ENCODE peak calls at places on chromosome 1, in six cellular contexts. E is hepatocyte, N is suprapubic skin, J is tibial artery, L is fibroblast of lung, T is IMR-90. R is an unnamed sample. For H3K4me1, the result is how much of the 10 kb centered on the place peaks cover.

GRCh38 chr1:119859647-119860046 is 36.7 kb downstream of the ADAM30 start:
- DNase-seq in E (no peak), J (no peak), L (peak), N (no peak), T (peak), R (no peak)

GRCh38 chr1:54324750-54325704 is 81.2 kb downstream of the SSBP3 start:
- DNase-seq in T (peak), L (peak), J (no peak), N (no peak), E (peak), R (no peak)

GRCh38 chr1:41842282-41842681 is 76.4 kb downstream of the HIVEP3 start:
- DNase-seq in J (no peak), N (no peak), T (no peak), E (no peak), L (no peak), R (no peak)

GRCh38 chr1:17849216-17849615 is 94.1 kb downstream of the ACTL8 start:
- DNase-seq in T (peak), L (peak), E (no peak), J (no peak), N (no peak), R (no peak)

GRCh38 chr1:84632975-84633427 is 57.3 kb downstream of the SSX2IP start:
- DNase-seq in L (peak), E (peak), N (no peak), T (peak), J (no peak), R (peak)

GRCh38 chr1:9058465-9058864 is 11.0 kb downstream of the SLC2A5 start:
- DNase-seq in T (peak), J (no peak), E (no peak), N (no peak), L (peak), R (no peak)

GRCh38 chr1:35707253-35708178 is 11.2 kb downstream of the C1orf216 start:
- DNase-seq in N (no peak), J (no peak), T (no peak), E (peak), L (no peak), R (peak)

GRCh38 chr1:222777977-222778376 is 36.9 kb upstream of the DISP1 start:
- DNase-seq in N (no peak), J (no peak), L (peak), E (no peak), T (peak), R (no peak)

GRCh38 chr1:226632169-226632884 is 83.8 kb downstream of the STUM start:
- DNase-seq in T (no peak), L (no peak), E (no peak), N (peak), J (peak), R (no peak)

GRCh38 chr1:21324368-21325137 is 34.3 kb upstream of the ECE1 start:
- DNase-seq in T (peak), J (peak), N (peak), E (peak), L (peak), R (peak)

GRCh38 chr1:116855220-116855619 is 54.5 kb upstream of the PTGFRN start:
- DNase-seq in L (peak), J (peak), E (peak), N (no peak), T (no peak), R (peak)

GRCh38 chr1:21292991-21293536 is 2.8 kb upstream of the ECE1 start:
- DNase-seq in N (no peak), L (no peak), E (no peak), J (no peak), T (no peak), R (no peak)

GRCh38 chr1:173190101-173190895 is 16.8 kb downstream of the TNFSF4 start:
- DNase-seq in L (peak), N (peak), E (peak), J (peak), T (peak), R (peak)

GRCh38 chr1:37146071-37146470 is 111.8 kb upstream of the GRIK3 start:
- DNase-seq in J (no peak), L (no peak), N (no peak), T (no peak), E (no peak), R (no peak)

DNA sequence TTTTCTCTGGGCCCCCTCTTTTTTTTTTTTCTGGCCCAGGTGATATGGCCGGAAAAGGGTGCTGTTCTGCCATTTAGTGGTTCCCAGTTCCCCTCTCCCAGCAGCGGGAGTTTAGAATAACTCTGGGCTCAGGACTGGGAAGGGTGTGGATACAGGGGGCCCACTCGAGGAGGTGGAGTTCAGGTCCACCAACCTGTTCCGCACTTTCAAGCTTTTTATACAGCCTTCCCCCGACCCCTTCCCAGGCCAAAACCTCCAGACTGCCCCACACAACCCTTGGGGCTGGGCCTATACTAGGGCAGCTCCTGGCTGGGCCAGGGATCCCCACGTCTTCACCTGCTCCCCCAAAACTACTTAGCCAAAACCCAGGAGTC is 404 bp downstream of the PLEKHG5 start:
- DNase-seq in L (peak), J (no peak), T (no peak), E (no peak), N (no peak), R (no peak)
- H3K4me1 ChIP-seq in L (under half), J (under half), T (under half), E (under half), N (half or more), R (under half)

DNA sequence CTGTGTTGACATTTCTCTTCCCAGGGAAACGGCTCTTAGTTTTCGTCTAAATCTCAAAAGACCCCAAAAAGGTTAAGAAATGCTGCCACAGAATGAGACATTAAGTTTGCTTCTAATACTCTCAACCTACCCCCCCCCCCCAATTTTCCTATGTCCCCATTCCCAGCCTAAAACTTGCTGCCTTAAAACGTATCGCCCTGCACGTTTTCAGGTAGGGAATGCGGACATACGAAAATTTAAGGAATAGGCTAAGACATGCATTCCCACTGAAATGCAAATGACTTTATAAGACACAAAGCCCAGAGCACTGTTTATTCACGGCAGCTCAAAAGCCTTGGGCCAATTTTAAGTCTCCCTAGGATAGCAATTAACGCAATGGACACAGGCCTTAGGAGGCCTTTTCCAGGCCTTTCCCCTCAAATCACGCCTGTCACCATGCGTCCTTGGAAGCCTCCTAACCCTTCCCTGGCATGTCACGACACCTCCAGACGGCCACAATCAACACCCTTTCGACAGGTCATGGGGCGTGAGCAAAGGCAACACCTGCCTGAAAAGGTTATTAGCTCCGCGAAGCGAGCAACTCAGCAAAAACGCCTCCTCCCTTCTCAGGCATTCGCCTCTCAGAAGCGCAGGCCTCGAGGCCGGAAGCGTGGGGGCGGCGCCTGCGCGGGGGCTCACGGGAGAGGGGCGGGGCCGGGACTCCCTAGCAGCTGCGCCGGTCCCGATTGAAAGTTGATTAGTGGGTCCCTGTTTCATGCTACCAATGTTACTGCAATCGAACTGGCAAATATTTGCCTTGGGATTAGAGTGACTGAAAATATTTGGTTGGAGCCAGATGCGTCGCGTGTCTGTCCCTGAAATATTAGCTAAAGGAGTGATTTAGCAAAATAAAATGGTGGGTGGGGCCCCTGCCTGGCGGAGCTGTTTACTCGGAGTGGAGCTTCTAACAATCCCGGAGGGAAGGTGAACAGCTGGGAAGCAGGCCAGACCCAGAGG is 45.1 kb downstream of the GFI1 start:
- DNase-seq in L (no peak), N (no peak), E (peak), T (no peak), J (no peak), R (peak)
- H3K4me3 ChIP-seq in L (no peak), N (peak), E (peak), T (no peak), J (no peak), R (peak)

GRCh38 chr1:168480997-168481396 is 62.8 kb downstream of the XCL2 start:
- DNase-seq in N (no peak), J (no peak), T (no peak), E (no peak), L (no peak), R (no peak)
- H3K4me1 ChIP-seq in N (under half), J (under half), T (under half), E (under half), L (under half), R (under half)

GRCh38 chr1:91672601-91673161 is 172.0 kb downstream of the CDC7 start:
- DNase-seq in J (no peak), E (no peak), L (no peak), T (no peak), N (no peak), R (no peak)
- H3K4me3 ChIP-seq in J (no peak), E (no peak), L (no peak), T (no peak), N (no peak), R (no peak)

DNA sequence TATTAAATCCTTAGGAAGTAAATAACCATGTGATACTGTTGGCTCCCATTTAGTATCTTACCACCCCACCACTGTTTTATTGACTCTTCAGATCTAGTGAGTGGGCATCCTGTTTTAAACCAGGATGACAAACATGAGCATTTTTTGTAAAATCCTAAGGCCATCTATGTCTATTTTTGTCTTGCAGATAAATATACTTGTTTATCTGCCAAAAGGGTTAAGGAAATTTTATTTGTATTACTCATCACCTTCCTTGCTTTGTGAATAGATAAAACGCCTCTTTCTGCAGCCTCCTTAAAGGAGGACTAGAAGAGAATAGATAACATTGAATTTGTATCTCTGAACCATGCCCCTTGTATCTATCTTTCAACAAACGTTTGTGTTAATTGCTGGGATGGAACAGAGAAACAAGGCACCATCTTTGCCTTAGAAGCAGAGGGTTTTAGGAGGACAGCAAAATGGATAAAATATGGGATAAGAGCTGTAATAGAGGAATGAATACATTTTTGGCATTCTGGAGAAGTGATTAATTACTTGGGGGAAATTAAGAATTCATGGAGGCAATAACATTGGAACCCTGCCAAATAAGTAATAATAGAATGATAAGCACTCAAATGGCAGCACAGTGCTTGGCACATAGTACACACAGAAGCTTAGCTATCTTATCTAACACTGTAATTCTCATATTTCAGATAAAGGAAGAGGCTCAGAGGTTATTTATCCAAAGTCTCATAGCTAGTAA is 14.7 kb downstream of the YTHDF2 start:
- DNase-seq in J (no peak), L (peak), E (no peak), N (no peak), T (peak), R (no peak)
- H3K4me1 ChIP-seq in J (half or more), L (under half), E (half or more), N (half or more), T (under half), R (under half)

GRCh38 chr1:31762726-31763670 is 1.1 kb downstream of the ADGRB2 start:
- DNase-seq in E (peak), N (no peak), T (peak), J (peak), L (peak), R (peak)
- H3K4me3 ChIP-seq in E (peak), N (peak), T (peak), J (peak), L (peak), R (peak)

DNA sequence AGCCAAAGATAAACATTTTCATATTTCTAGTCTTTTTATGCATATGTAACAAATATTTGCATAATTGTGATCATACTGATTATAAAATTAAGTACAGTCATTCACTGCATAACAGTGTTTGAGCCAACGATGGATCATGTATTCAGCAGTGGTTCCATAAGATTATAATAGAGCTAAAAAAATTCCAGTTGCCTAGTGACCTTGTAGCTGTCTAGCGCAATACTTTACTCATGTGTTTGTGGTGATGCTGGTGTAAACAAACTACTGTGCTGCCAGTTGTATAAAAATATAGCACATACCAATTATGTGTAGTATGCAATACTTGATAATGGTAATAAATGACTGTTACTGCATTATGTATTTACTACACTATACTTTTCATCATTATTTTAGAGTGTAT is 2.1 kb upstream of the S100A10 start:
- DNase-seq in N (no peak), E (no peak), L (peak), J (no peak), T (peak), R (no peak)
- H3K4me1 ChIP-seq in N (under half), E (under half), L (under half), J (under half), T (under half), R (under half)

GRCh38 chr1:61097326-61097725 is 15.0 kb downstream of the NFIA start:
- DNase-seq in E (no peak), L (peak), T (peak), N (no peak), J (no peak), R (no peak)

GRCh38 chr1:61094677-61095076 is 12.3 kb downstream of the NFIA start:
- DNase-seq in L (no peak), J (no peak), E (no peak), T (no peak), N (no peak), R (no peak)

GRCh38 chr1:61093525-61094137 is 11.3 kb downstream of the NFIA start:
- DNase-seq in J (no peak), N (no peak), L (no peak), E (no peak), T (no peak), R (no peak)

GRCh38 chr1:61092643-61093042 is 10.3 kb downstream of the NFIA start:
- DNase-seq in E (no peak), N (no peak), J (no peak), T (no peak), L (no peak), R (no peak)

DNA sequence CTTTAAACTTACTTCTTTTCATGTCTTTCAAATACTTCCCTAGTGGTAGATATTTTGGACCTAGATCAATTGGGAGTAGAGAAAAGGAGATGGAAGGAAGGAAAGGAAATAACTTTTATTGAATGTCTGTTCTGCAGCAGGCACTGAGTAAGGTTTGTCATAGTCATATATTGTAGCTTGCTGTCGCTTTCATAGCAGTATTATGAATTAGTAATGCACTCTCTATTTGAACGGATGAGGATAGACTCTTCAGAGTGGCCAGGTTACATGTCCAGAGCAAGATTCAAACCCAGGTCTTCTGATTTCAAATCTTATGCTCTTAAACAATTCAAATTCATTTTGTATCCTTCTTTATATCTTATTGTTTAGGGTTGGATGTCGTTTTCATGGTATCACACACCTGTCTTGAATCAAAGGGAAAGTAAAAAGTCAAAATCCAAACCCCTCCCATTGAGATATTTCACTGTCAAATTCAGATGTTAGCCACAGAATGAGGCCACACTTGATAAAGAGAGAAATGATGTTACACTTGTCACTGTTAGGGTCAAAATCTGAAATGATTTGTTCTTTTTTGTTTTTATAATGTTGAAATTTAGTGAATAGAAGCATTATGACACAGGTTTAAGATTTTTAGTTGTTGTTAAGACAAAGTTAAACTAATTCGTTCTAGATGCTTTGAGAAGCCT is 12.9 kb downstream of the NFIA start:
- DNase-seq in N (no peak), E (no peak), J (no peak), L (no peak), T (no peak), R (no peak)
- H3K4me3 ChIP-seq in N (no peak), E (no peak), J (peak), L (no peak), T (no peak), R (no peak)

DNA sequence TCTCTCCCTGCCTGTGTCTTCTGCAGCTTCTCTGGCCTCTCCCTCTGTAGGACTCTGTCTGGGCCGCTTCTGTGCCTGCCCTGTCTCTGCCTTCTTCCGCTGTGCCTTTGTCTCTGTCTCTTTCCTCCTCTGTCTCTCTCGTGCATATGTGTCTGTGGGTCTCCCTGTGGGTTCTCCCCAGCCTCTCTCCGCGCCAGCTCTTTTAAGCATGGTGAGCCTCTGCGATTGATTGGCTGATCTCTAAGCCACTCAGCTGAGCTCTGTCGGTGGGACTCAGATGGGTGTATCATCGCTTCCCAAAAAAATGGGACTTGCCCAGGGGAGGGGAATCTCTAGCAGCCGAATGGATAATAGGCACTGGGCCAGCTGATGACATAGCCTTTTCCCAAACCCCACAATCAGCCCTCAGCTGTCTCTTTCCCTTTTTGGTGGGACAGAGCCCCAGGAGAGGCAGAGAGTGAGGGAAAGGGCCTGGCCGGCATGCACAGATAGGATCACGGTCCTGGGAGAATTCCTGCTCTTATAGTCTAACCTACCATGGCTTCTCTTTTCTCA is at the start of gene ADAMTS4:
- DNase-seq in L (peak), T (peak), N (peak), E (peak), J (peak), R (no peak)
- H3K4me1 ChIP-seq in L (half or more), T (under half), N (half or more), E (under half), J (half or more), R (under half)

R was measured in BE2C.